ENCODE peak calls at places on chromosomes 6 and 20, in six cellular contexts. One of them, this sample, is unnamed.

GRCh38 chr20:24778585-24779031 is 170.5 kb upstream of the CST7 start:
- DNase-seq in NCI-H187: no peak
- DNase-seq in NCI-H2171: no peak
- DNase-seq in stimulated activated CD4-positive, alpha-beta T cell treated with anti-CD3 and anti-CD28 coated beads, Interleukin-1b, Interleukin-23, amount 100 ng/mL, for 48 hours: no peak
- DNase-seq in RCC 7860: no peak
- DNase-seq in CD4-positive, alpha-beta T cell: no peak
- DNase-seq in this sample: no peak

GRCh38 chr6:149043476-149044130 is 273.9 kb upstream of the TAB2 start:
- DNase-seq in stimulated activated CD4-positive, alpha-beta T cell treated with anti-CD3 and anti-CD28 coated beads, Interleukin-1b, Interleukin-23, amount 100 ng/mL, for 48 hours: peak
- DNase-seq in CD4-positive, alpha-beta T cell: no peak
- DNase-seq in NCI-H2171: no peak
- DNase-seq in RCC 7860: no peak
- DNase-seq in NCI-H187: no peak
- DNase-seq in this sample: no peak

GRCh38 chr20:45311589-45312211 is 3.6 kb upstream of the MATN4 start:
- DNase-seq in CD4-positive, alpha-beta T cell: peak
- DNase-seq in stimulated activated CD4-positive, alpha-beta T cell treated with anti-CD3 and anti-CD28 coated beads, Interleukin-1b, Interleukin-23, amount 100 ng/mL, for 48 hours: peak
- DNase-seq in NCI-H187: no peak
- DNase-seq in NCI-H2171: peak
- DNase-seq in RCC 7860: no peak
- DNase-seq in this sample: no peak

GRCh38 chr6:56863366-56863765 is 91.5 kb upstream of the BEND6 start:
- DNase-seq in CD4-positive, alpha-beta T cell: no peak
- DNase-seq in NCI-H2171: no peak
- DNase-seq in stimulated activated CD4-positive, alpha-beta T cell treated with anti-CD3 and anti-CD28 coated beads, Interleukin-1b, Interleukin-23, amount 100 ng/mL, for 48 hours: no peak
- DNase-seq in RCC 7860: peak
- DNase-seq in NCI-H187: no peak
- DNase-seq in this sample: no peak

GRCh38 chr20:3071610-3072529 is at the start of gene OXT:
- DNase-seq in stimulated activated CD4-positive, alpha-beta T cell treated with anti-CD3 and anti-CD28 coated beads, Interleukin-1b, Interleukin-23, amount 100 ng/mL, for 48 hours: peak
- DNase-seq in NCI-H187: no peak
- DNase-seq in CD4-positive, alpha-beta T cell: peak
- DNase-seq in RCC 7860: no peak
- DNase-seq in NCI-H2171: no peak
- DNase-seq in this sample: no peak

GRCh38 chr6:33696538-33697518 is 14.7 kb downstream of the UQCC2 start:
- DNase-seq in NCI-H187: no peak
- DNase-seq in CD4-positive, alpha-beta T cell: peak
- DNase-seq in NCI-H2171: peak
- DNase-seq in RCC 7860: no peak
- DNase-seq in stimulated activated CD4-positive, alpha-beta T cell treated with anti-CD3 and anti-CD28 coated beads, Interleukin-1b, Interleukin-23, amount 100 ng/mL, for 48 hours: no peak
- DNase-seq in this sample: peak

GRCh38 chr20:45368221-45368980 is 5.4 kb downstream of the SYS1 start:
- DNase-seq in NCI-H187: no peak
- DNase-seq in RCC 7860: no peak
- DNase-seq in NCI-H2171: no peak
- DNase-seq in stimulated activated CD4-positive, alpha-beta T cell treated with anti-CD3 and anti-CD28 coated beads, Interleukin-1b, Interleukin-23, amount 100 ng/mL, for 48 hours: no peak
- DNase-seq in CD4-positive, alpha-beta T cell: peak
- DNase-seq in this sample: no peak

GRCh38 chr20:21315138-21315537 is 12.0 kb downstream of the XRN2 start:
- DNase-seq in RCC 7860: no peak
- DNase-seq in NCI-H187: no peak
- DNase-seq in CD4-positive, alpha-beta T cell: no peak
- DNase-seq in stimulated activated CD4-positive, alpha-beta T cell treated with anti-CD3 and anti-CD28 coated beads, Interleukin-1b, Interleukin-23, amount 100 ng/mL, for 48 hours: peak
- DNase-seq in NCI-H2171: no peak
- DNase-seq in this sample: no peak

GRCh38 chr20:6994452-6994851 is 227.0 kb downstream of the BMP2 start:
- DNase-seq in stimulated activated CD4-positive, alpha-beta T cell treated with anti-CD3 and anti-CD28 coated beads, Interleukin-1b, Interleukin-23, amount 100 ng/mL, for 48 hours: no peak
- DNase-seq in NCI-H2171: no peak
- DNase-seq in NCI-H187: no peak
- DNase-seq in CD4-positive, alpha-beta T cell: no peak
- DNase-seq in RCC 7860: peak
- DNase-seq in this sample: no peak

GRCh38 chr6:144321839-144322591 is 36.9 kb downstream of the UTRN start:
- DNase-seq in CD4-positive, alpha-beta T cell: no peak
- DNase-seq in stimulated activated CD4-positive, alpha-beta T cell treated with anti-CD3 and anti-CD28 coated beads, Interleukin-1b, Interleukin-23, amount 100 ng/mL, for 48 hours: no peak
- DNase-seq in NCI-H2171: no peak
- DNase-seq in RCC 7860: no peak
- DNase-seq in NCI-H187: no peak
- DNase-seq in this sample: no peak

GRCh38 chr6:163496205-163496604 is 81.7 kb downstream of the QKI start:
- DNase-seq in stimulated activated CD4-positive, alpha-beta T cell treated with anti-CD3 and anti-CD28 coated beads, Interleukin-1b, Interleukin-23, amount 100 ng/mL, for 48 hours: no peak
- DNase-seq in NCI-H187: no peak
- DNase-seq in CD4-positive, alpha-beta T cell: no peak
- DNase-seq in NCI-H2171: no peak
- DNase-seq in RCC 7860: no peak
- DNase-seq in this sample: no peak

GRCh38 chr20:58433759-58434158 is 44.7 kb downstream of the VAPB start:
- DNase-seq in NCI-H2171: no peak
- DNase-seq in stimulated activated CD4-positive, alpha-beta T cell treated with anti-CD3 and anti-CD28 coated beads, Interleukin-1b, Interleukin-23, amount 100 ng/mL, for 48 hours: no peak
- DNase-seq in NCI-H187: no peak
- DNase-seq in CD4-positive, alpha-beta T cell: no peak
- DNase-seq in RCC 7860: peak
- DNase-seq in this sample: no peak

This sample was measured in NCI-H2107.